ENCODE peak calls at places on chromosomes 5 and 9, in six cellular contexts. V is BJ, R is brain microvascular endothelial cell, O is MM.1S, T is pancreas, I is transverse colon. K is an unnamed sample.

GRCh38 chr9:129312251-129312650 is 134.2 kb upstream of the IER5L start:
- DNase-seq in R (no peak), O (no peak), V (no peak), T (no peak), I (no peak), K (no peak)

GRCh38 chr5:158127536-158127935 is 268.6 kb upstream of the CLINT1 start:
- DNase-seq in T (no peak), V (no peak), I (no peak), O (no peak), R (no peak), K (no peak)

GRCh38 chr9:83070257-83070656 is 7.3 kb upstream of the RASEF start:
- DNase-seq in T (no peak), O (no peak), V (peak), R (no peak), I (no peak), K (no peak)

GRCh38 chr9:32832354-32832753 is 49.0 kb downstream of the TMEM215 start:
- DNase-seq in V (no peak), O (no peak), R (no peak), T (no peak), I (no peak), K (no peak)

GRCh38 chr5:142446131-142446959 is 121.5 kb upstream of the SPRY4 start:
- DNase-seq in V (peak), R (peak), T (no peak), O (no peak), I (no peak), K (no peak)

GRCh38 chr5:175821790-175822211 is 49.6 kb upstream of the CPLX2 start:
- DNase-seq in I (no peak), T (no peak), O (no peak), V (no peak), R (no peak), K (no peak)

GRCh38 chr9:104025109-104025508 is 69.0 kb upstream of the SMC2 start:
- DNase-seq in V (no peak), R (no peak), O (no peak), I (no peak), T (no peak), K (no peak)

GRCh38 chr5:13480834-13481233 is 463.7 kb downstream of the DNAH5 start:
- DNase-seq in T (no peak), R (no peak), I (no peak), O (no peak), V (no peak), K (no peak)

GRCh38 chr9:19424176-19424779 is 15.5 kb downstream of the ACER2 start:
- DNase-seq in R (no peak), O (no peak), V (no peak), I (no peak), T (no peak), K (no peak)

GRCh38 chr5:137862251-137862650 is 5.4 kb upstream of the MYOT start:
- DNase-seq in V (no peak), I (no peak), O (no peak), R (no peak), T (no peak), K (no peak)

GRCh38 chr5:25107878-25108277 is 463.1 kb upstream of the CDH10 start:
- DNase-seq in O (no peak), V (no peak), T (no peak), I (no peak), R (no peak), K (no peak)

GRCh38 chr5:71810023-71810422 is 90.9 kb downstream of the CARTPT start:
- DNase-seq in V (no peak), T (no peak), I (no peak), O (no peak), R (no peak), K (no peak)

GRCh38 chr5:134051305-134051704 is 46.5 kb upstream of the VDAC1 start:
- DNase-seq in R (no peak), V (no peak), O (no peak), I (no peak), T (no peak), K (no peak)

GRCh38 chr5:173592050-173592669 is 24.3 kb downstream of the BOD1 start:
- DNase-seq in I (no peak), R (no peak), V (no peak), O (peak), T (no peak), K (peak)

GRCh38 chr9:87336407-87336806 is 161.3 kb upstream of the DAPK1 start:
- DNase-seq in T (no peak), I (no peak), R (no peak), O (no peak), V (no peak), K (peak)

GRCh38 chr5:172187118-172188032 is 649 bp downstream of the STK10 start:
- DNase-seq in T (peak), R (peak), I (peak), V (no peak), O (peak), K (peak)

GRCh38 chr5:154755361-154756202 is at the start of gene LARP1:
- DNase-seq in O (peak), V (no peak), I (peak), T (peak), R (no peak), K (peak)

GRCh38 chr5:53549792-53550191 is 10.6 kb upstream of the NDUFS4 start:
- DNase-seq in V (no peak), T (no peak), O (no peak), R (no peak), I (no peak), K (no peak)

GRCh38 chr5:5979362-5979760 is 399.0 kb downstream of the MED10 start:
- DNase-seq in T (no peak), R (no peak), O (peak), I (no peak), V (no peak), K (no peak)

GRCh38 chr9:88818495-88819201 is 172.6 kb upstream of the S1PR3 start:
- DNase-seq in T (no peak), I (no peak), V (no peak), R (peak), O (no peak), K (no peak)

GRCh38 chr5:68409259-68409658 is 193.7 kb downstream of the PIK3R1 start:
- DNase-seq in I (no peak), T (no peak), V (peak), O (no peak), R (peak), K (no peak)

GRCh38 chr9:137099231-137099630 is 12.4 kb downstream of the MAN1B1 start:
- DNase-seq in I (no peak), R (no peak), V (no peak), O (no peak), T (no peak), K (no peak)

GRCh38 chr9:132609184-132609583 is 26.8 kb downstream of the BARHL1 start:
- DNase-seq in V (no peak), O (no peak), I (no peak), T (no peak), R (no peak), K (no peak)

GRCh38 chr9:18718393-18718792 is 244.4 kb downstream of the ADAMTSL1 start:
- DNase-seq in O (no peak), V (no peak), R (no peak), T (no peak), I (no peak), K (no peak)

GRCh38 chr9:3732077-3733038 is 206.6 kb upstream of the RFX3 start:
- DNase-seq in R (peak), T (no peak), O (peak), V (peak), I (peak), K (peak)

GRCh38 chr5:34007116-34007674 is 655 bp downstream of the AMACR start:
- DNase-seq in T (peak), I (peak), O (no peak), R (no peak), V (no peak), K (no peak)

GRCh38 chr5:110377411-110378392 is 348.8 kb downstream of the TMEM232 start:
- DNase-seq in T (no peak), R (peak), V (peak), I (no peak), O (no peak), K (no peak)

GRCh38 chr9:14075218-14075617 is 238.7 kb downstream of the NFIB start:
- DNase-seq in V (no peak), R (no peak), I (no peak), O (no peak), T (no peak), K (no peak)

GRCh38 chr9:33044677-33045282 is 19.7 kb downstream of the DNAJA1 start:
- DNase-seq in I (peak), O (no peak), T (peak), R (no peak), V (no peak), K (no peak)

GRCh38 chr5:121974261-121974660 is 12.5 kb downstream of the SRFBP1 start:
- DNase-seq in O (no peak), T (no peak), V (no peak), R (peak), I (no peak), K (no peak)

GRCh38 chr9:95425910-95426551 is 90.7 kb downstream of the PTCH1 start:
- DNase-seq in V (no peak), T (peak), I (peak), O (peak), R (no peak), K (peak)

GRCh38 chr5:150218693-150219035 is 28.8 kb downstream of the SLC6A7 start:
- DNase-seq in I (no peak), V (no peak), R (no peak), T (no peak), O (no peak), K (no peak)

GRCh38 chr9:79709945-79710674 is 138.3 kb downstream of the TLE4 start:
- DNase-seq in O (no peak), T (no peak), V (no peak), I (no peak), R (no peak), K (no peak)

DNA sequence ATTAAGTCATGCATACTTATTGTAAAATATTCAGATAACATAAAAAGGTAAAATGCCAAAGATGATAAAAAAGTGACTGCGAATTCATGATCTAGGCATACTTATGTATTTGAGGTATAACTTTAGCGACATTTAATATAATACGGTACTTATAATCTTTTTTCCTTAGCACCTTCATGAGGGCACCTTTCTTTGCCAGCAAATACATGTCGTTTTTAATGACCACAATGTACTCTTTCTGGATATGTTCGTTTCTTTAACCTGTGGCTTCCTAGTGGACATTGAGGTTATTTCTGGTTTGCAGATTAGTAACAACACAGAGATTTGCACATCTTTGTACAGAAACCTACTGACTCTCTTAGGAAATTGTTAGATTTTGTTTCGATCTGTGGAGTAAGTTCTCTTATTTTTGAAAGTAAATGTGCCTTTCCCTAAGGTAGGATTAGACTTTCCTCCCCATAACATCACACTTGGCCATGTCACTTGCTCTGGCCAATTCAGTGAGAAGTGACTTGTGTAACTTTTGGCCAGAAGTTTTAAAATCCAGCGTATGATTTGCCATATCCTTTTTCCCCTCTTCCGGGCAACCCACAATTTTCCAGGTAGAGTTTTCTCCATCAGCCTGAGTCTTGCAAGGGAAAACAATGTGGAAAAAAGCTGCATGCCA is 24.4 kb downstream of the ANKRD33B start:
- DNase-seq in V (no peak), I (no peak), O (no peak), R (no peak), T (no peak), K (no peak)
- H3K4me3 ChIP-seq in V (no peak), I (no peak), O (no peak), R (no peak), T (no peak), K (no peak)

GRCh38 chr9:21081999-21082398 is 4.3 kb upstream of the IFNB1 start:
- DNase-seq in V (no peak), T (no peak), O (peak), I (no peak), R (no peak), K (no peak)
- H3K4me3 ChIP-seq in V (no peak), T (no peak), O (no peak), I (no peak), R (no peak), K (no peak)

DNA sequence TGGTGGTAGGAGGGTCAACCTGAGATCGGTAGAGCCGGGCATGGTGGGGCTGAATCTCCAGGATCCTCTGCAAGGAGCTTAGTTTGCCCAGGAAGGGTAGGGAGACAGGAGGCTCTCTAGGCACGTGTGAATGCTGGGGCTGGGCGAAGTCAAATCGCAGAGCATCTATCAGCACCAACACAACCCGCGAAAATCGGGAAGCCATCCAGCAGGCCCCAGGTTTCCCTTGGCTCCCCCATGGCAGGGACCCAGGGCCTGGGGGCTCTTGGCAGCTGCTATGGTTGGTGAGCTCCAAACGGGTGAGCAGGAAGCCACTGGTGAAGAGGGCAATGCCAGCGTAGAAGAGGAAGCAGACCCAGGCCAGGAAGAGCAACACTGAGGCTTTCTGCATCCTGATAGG is 1.2 kb downstream of the PIGO start:
- DNase-seq in O (no peak), V (no peak), T (no peak), I (no peak), R (no peak), K (no peak)
- H3K4me3 ChIP-seq in O (no peak), V (no peak), T (no peak), I (no peak), R (no peak), K (peak)

GRCh38 chr5:27087820-27088219 is 49.4 kb upstream of the CDH9 start:
- DNase-seq in I (no peak), R (no peak), O (no peak), T (no peak), V (no peak), K (no peak)

GRCh38 chr5:27080147-27080546 is 41.8 kb upstream of the CDH9 start:
- DNase-seq in T (no peak), I (no peak), V (no peak), R (no peak), O (no peak), K (no peak)

GRCh38 chr5:27083763-27084420 is 45.5 kb upstream of the CDH9 start:
- DNase-seq in V (no peak), I (no peak), R (no peak), T (no peak), O (no peak), K (no peak)
- H3K4me3 ChIP-seq in V (no peak), I (no peak), R (no peak), T (no peak), O (no peak), K (no peak)

DNA sequence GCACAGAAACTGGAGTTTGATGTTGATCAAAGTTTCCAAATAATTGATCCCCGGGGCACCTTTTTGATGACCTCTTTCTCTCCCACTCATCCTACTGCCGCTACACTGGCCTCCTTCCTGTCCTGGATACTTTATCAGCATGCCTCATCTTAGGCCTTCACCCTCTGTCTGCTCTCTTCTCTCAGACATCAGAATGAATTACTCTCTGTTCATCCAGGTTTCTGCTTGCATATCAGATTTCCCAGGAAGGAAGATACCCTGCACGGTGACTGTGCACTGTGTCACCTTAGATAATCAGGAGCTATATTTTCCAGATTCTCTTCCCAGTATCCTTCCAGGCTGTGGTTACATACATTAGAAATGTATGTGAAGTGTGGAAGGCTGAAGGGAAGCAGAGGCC is 397.0 kb downstream of the DIRAS2 start:
- DNase-seq in R (no peak), O (no peak), T (no peak), V (no peak), I (no peak), K (no peak)
- H3K4me3 ChIP-seq in R (no peak), O (no peak), T (no peak), V (no peak), I (no peak), K (no peak)